ENCODE peak calls at places on chromosome 22, in eight cellular contexts. B is lung; J is CD4-positive, alpha-beta memory T cell; H is SK-N-SH; M is right atrium auricular region; O is upper lobe of right lung; K is RWPE1; U is suprapubic skin. V is an unnamed sample.
A peak's percentile ranks its signal among the peaks of the same experiment; 100 is the strongest.

GRCh38 chr22:39380331-39380730 is 19.2 kb upstream of the TAB1 start:
- DNase-seq in B (no peak), J (no peak), H (no peak), M (no peak), O (no peak), K (no peak), U (no peak), V (no peak)

GRCh38 chr22:35894464-35894878 is 134.2 kb downstream of the RBFOX2 start:
- DNase-seq in B (no peak), J (no peak), H (no peak), M (no peak), O (no peak), K (no peak), U (no peak), V (no peak)

GRCh38 chr22:17013396-17014100 is 5.5 kb upstream of the GAB4 start:
- DNase-seq in B (no peak), J (no peak), H (no peak), M (no peak), O (no peak), K (no peak), U (no peak), V (no peak)

GRCh38 chr22:35517769-35518530 is 22.7 kb upstream of the RASD2 start:
- DNase-seq in B (no peak), J (no peak), H (no peak), M (no peak), O (no peak), K (peak; percentile 20), U (no peak), V (no peak)

GRCh38 chr22:36192601-36193000 is 9.0 kb downstream of the APOL4 start:
- DNase-seq in B (no peak), J (no peak), H (no peak), M (no peak), O (no peak), K (no peak), U (no peak), V (no peak)

GRCh38 chr22:20257474-20258299 is 10.4 kb downstream of the RTN4R start:
- DNase-seq in B (no peak), J (no peak), H (no peak), M (no peak), O (no peak), K (no peak), U (no peak), V (no peak)

GRCh38 chr22:20146777-20147176 is 4.1 kb downstream of the CCDC188 start:
- DNase-seq in B (no peak), J (no peak), H (no peak), M (no peak), O (no peak), K (no peak), U (no peak), V (no peak)

GRCh38 chr22:45877651-45878050 is 99.3 kb downstream of the WNT7B start:
- DNase-seq in B (no peak), J (no peak), H (no peak), M (no peak), O (no peak), K (no peak), U (peak; percentile 60), V (no peak)

GRCh38 chr22:21020802-21021429 is 6.0 kb downstream of the P2RX6 start:
- DNase-seq in B (no peak), J (no peak), H (peak; percentile 71), M (no peak), O (no peak), K (no peak), U (no peak), V (no peak)

GRCh38 chr22:16961477-16962186 is 46.4 kb downstream of the GAB4 start:
- DNase-seq in B (peak; percentile 27), J (no peak), H (no peak), M (peak; percentile 36), O (no peak), K (no peak), U (no peak), V (no peak)

GRCh38 chr22:27460596-27461347 is 340.8 kb downstream of the MN1 start:
- DNase-seq in B (no peak), J (no peak), H (no peak), M (peak; percentile 80), O (no peak), K (no peak), U (no peak), V (no peak)

GRCh38 chr22:50305658-50306566 is 1.5 kb downstream of the PLXNB2 start:
- DNase-seq in B (peak; percentile 93), J (no peak), H (peak; percentile 77), M (peak; percentile 88), O (peak; percentile 94), K (peak; percentile 94), U (peak; percentile 91), V (peak; percentile 90)

GRCh38 chr22:49100764-49101163 is 726.9 kb downstream of the BRD1 start:
- DNase-seq in B (no peak), J (no peak), H (no peak), M (no peak), O (peak; percentile 36), K (no peak), U (no peak), V (no peak)

GRCh38 chr22:19959587-19960490 is 18.2 kb upstream of the TXNRD2 start:
- DNase-seq in B (no peak), J (no peak), H (peak; percentile 13), M (no peak), O (no peak), K (no peak), U (no peak), V (no peak)

GRCh38 chr22:46483353-46483752 is 54.1 kb downstream of the CELSR1 start:
- DNase-seq in B (no peak), J (no peak), H (no peak), M (no peak), O (no peak), K (no peak), U (no peak), V (no peak)

GRCh38 chr22:21026783-21027692 is 5.3 kb downstream of the SLC7A4 start:
- DNase-seq in B (no peak), J (no peak), H (no peak), M (no peak), O (peak; percentile 81), K (no peak), U (no peak), V (no peak)

GRCh38 chr22:46972256-46972655 is 209.8 kb downstream of the TBC1D22A start:
- DNase-seq in B (no peak), J (no peak), H (no peak), M (no peak), O (no peak), K (no peak), U (no peak), V (no peak)

GRCh38 chr22:49983148-49984042 is 22.8 kb downstream of the PIM3 start:
- DNase-seq in B (no peak), J (no peak), H (peak; percentile 69), M (no peak), O (peak; percentile 72), K (no peak), U (peak; percentile 72), V (peak; percentile 30)

GRCh38 chr22:36379593-36380361 is 8.0 kb downstream of the MYH9 start:
- DNase-seq in B (no peak), J (peak; percentile 58), H (no peak), M (no peak), O (no peak), K (no peak), U (no peak), V (no peak)

GRCh38 chr22:27406389-27406861 is 395.1 kb downstream of the MN1 start:
- DNase-seq in B (no peak), J (no peak), H (no peak), M (no peak), O (no peak), K (no peak), U (no peak), V (no peak)

GRCh38 chr22:37259540-37260029 is 15.5 kb upstream of the RAC2 start:
- DNase-seq in B (no peak), J (no peak), H (peak; percentile 58), M (no peak), O (peak; percentile 52), K (peak; percentile 18), U (no peak), V (no peak)

DNA sequence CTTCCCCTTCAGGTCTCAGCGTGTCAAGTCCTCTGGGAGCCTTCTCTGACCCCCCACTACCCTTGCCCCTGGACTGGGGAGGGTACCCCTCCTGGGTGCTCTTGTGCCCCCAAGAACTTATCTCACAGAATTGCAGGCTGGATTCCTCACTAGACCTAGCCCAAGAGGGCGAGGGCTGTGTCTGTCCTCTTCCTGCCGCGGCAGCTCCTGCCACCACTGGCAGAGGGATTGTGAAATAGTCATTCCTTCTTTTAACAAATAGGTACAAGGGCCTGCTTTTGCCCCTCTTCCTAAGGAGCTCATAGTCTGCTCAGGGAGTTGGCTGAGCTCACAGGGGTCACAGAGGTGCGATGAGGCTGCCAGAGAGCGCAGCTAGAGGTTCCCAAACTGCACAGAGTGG is 5.5 kb downstream of the RAB36 start:
- DNase-seq in B (no peak), J (no peak), H (no peak), M (no peak), O (no peak), K (no peak), U (no peak), V (no peak)
- H3K27ac ChIP-seq in B (no peak overlapping the region), J (no peak overlapping the region), H (no peak overlapping the region), M (no peak overlapping the region), O (no peak overlapping the region), K (no peak overlapping the region), U (no peak overlapping the region), V (no peak overlapping the region)

GRCh38 chr22:32079110-32080089 is 36.3 kb downstream of the SLC5A1 start:
- DNase-seq in B (no peak), J (no peak), H (no peak), M (no peak), O (no peak), K (peak; percentile 81), U (no peak), V (peak; percentile 43)
- H3K27ac ChIP-seq in B (no peak overlapping the region), J (no peak overlapping the region), H (no peak overlapping the region), M (no peak overlapping the region), O (no peak overlapping the region), K (no peak overlapping the region), U (no peak overlapping the region), V (no peak overlapping the region)

GRCh38 chr22:40429481-40429880 is 59.1 kb downstream of the SGSM3 start:
- DNase-seq in B (no peak), J (no peak), H (no peak), M (no peak), O (no peak), K (no peak), U (no peak), V (no peak)
- H3K27ac ChIP-seq in B (no peak overlapping the region), J (no peak overlapping the region), H (no peak overlapping the region), M (no peak overlapping the region), O (no peak overlapping the region), K (peak overlapping the region; percentile 8), U (no peak overlapping the region), V (no peak overlapping the region)

GRCh38 chr22:28816994-28817530 is 16.7 kb upstream of the XBP1 start:
- DNase-seq in B (no peak), J (no peak), H (no peak), M (no peak), O (no peak), K (no peak), U (no peak), V (no peak)

GRCh38 chr22:28821452-28821851 is 21.1 kb upstream of the XBP1 start:
- DNase-seq in B (no peak), J (no peak), H (no peak), M (no peak), O (no peak), K (no peak), U (no peak), V (no peak)

GRCh38 chr22:28820885-28821284 is 20.5 kb upstream of the XBP1 start:
- DNase-seq in B (no peak), J (no peak), H (no peak), M (no peak), O (no peak), K (no peak), U (no peak), V (no peak)

GRCh38 chr22:28817919-28818859 is 17.8 kb upstream of the XBP1 start:
- DNase-seq in B (peak; percentile 77), J (no peak), H (peak; percentile 34), M (no peak), O (peak; percentile 76), K (no peak), U (no peak), V (peak; percentile 98)

GRCh38 chr22:28819253-28820096 is 19.1 kb upstream of the XBP1 start:
- DNase-seq in B (no peak), J (no peak), H (no peak), M (no peak), O (no peak), K (no peak), U (no peak), V (peak; percentile 90)
- H3K27ac ChIP-seq in B (no peak overlapping the region), J (no peak overlapping the region), H (no peak overlapping the region), M (no peak overlapping the region), O (peak overlapping the region; percentile 79), K (no peak overlapping the region), U (peak overlapping the region; percentile 68), V (peak overlapping the region; percentile 90)

V was measured in body of pancreas.